ENCODE peak calls at places on chromosomes 11 and 22, in six cellular contexts. K is NCI-H1092 treated with DMSO at 0.1 percent for 48 hours, T is NCI-H2107, J is AG08395, U is mesenchymal stem cell, Y is endothelial cell. D is an unnamed sample.

GRCh38 chr11:67470337-67471002 is 1.4 kb upstream of the TMEM134 start:
- DNase-seq in J (no peak), K (no peak), T (no peak), U (no peak), Y (no peak), D (no peak)

GRCh38 chr22:19168088-19168890 is 10.2 kb downstream of the SLC25A1 start:
- DNase-seq in Y (no peak), U (no peak), T (no peak), K (no peak), J (no peak), D (no peak)

GRCh38 chr11:13917269-13917668 is 45.3 kb upstream of the SPON1 start:
- DNase-seq in K (no peak), J (no peak), U (no peak), T (no peak), Y (no peak), D (no peak)

GRCh38 chr11:20873054-20873453 is 203.7 kb downstream of the NELL1 start:
- DNase-seq in U (no peak), J (no peak), T (peak), Y (peak), K (peak), D (peak)

GRCh38 chr11:66643745-66644437 is 5.4 kb downstream of the RBM4 start:
- DNase-seq in K (no peak), U (no peak), Y (no peak), T (no peak), J (no peak), D (no peak)

GRCh38 chr11:94728541-94728940 is 39.6 kb upstream of the AMOTL1 start:
- DNase-seq in T (no peak), J (peak), U (no peak), K (no peak), Y (no peak), D (no peak)

GRCh38 chr11:65434057-65434666 is 11.6 kb downstream of the NEAT1 start:
- DNase-seq in T (no peak), J (no peak), U (peak), K (no peak), Y (no peak), D (peak)

GRCh38 chr11:132056689-132057088 is 686.3 kb downstream of the NTM start:
- DNase-seq in U (peak), K (no peak), J (peak), T (no peak), Y (no peak), D (no peak)

GRCh38 chr22:21009638-21010425 is 5.1 kb upstream of the P2RX6 start:
- DNase-seq in J (peak), T (no peak), U (peak), Y (peak), K (no peak), D (no peak)

GRCh38 chr22:35064664-35065063 is 1.3 kb upstream of the ISX start:
- DNase-seq in K (no peak), J (no peak), T (no peak), Y (no peak), U (no peak), D (no peak)

GRCh38 chr11:121066623-121067022 is 34.4 kb upstream of the TECTA start:
- DNase-seq in U (no peak), Y (no peak), K (peak), J (no peak), T (no peak), D (no peak)

GRCh38 chr11:74980627-74981026 is 8.1 kb upstream of the NEU3 start:
- DNase-seq in Y (no peak), K (no peak), J (no peak), U (no peak), T (no peak), D (no peak)

GRCh38 chr11:11072067-11072466 is 214.2 kb upstream of the ZBED5 start:
- DNase-seq in T (no peak), K (no peak), U (no peak), Y (no peak), J (no peak), D (no peak)

GRCh38 chr11:1340111-1340510 is 30.7 kb upstream of the TOLLIP start:
- DNase-seq in Y (no peak), J (no peak), K (no peak), U (no peak), T (no peak), D (no peak)

GRCh38 chr11:117443269-117444186 is 115.9 kb downstream of the CEP164 start:
- DNase-seq in J (peak), U (peak), K (peak), T (peak), Y (peak), D (peak)

GRCh38 chr22:21942939-21943338 is 9.7 kb downstream of the PPM1F start:
- DNase-seq in J (no peak), T (no peak), K (no peak), Y (no peak), U (no peak), D (peak)

GRCh38 chr11:94332814-94333213 is 28.4 kb downstream of the IZUMO1R start:
- DNase-seq in Y (no peak), U (no peak), T (no peak), J (no peak), K (no peak), D (no peak)

GRCh38 chr11:67563354-67564114 is 20.1 kb upstream of the GSTP1 start:
- DNase-seq in T (no peak), Y (no peak), J (peak), K (no peak), U (peak), D (peak)

GRCh38 chr11:61091373-61092279 is 10.7 kb upstream of the CD5 start:
- DNase-seq in T (no peak), J (peak), Y (no peak), K (no peak), U (peak), D (no peak)

GRCh38 chr11:129803533-129803932 is 12.1 kb upstream of the TMEM45B start:
- DNase-seq in Y (no peak), U (no peak), J (no peak), T (no peak), K (no peak), D (no peak)

GRCh38 chr11:12482839-12483238 is 105.5 kb downstream of the PARVA start:
- DNase-seq in K (no peak), J (no peak), U (no peak), Y (no peak), T (no peak), D (peak)

GRCh38 chr11:36056160-36056751 is 112.4 kb downstream of the LDLRAD3 start:
- DNase-seq in K (no peak), J (peak), U (no peak), T (no peak), Y (peak), D (no peak)

GRCh38 chr11:9493492-9493891 is 32.7 kb downstream of the ZNF143 start:
- DNase-seq in T (no peak), U (no peak), Y (no peak), J (no peak), K (no peak), D (no peak)

GRCh38 chr22:45475063-45475747 is 27.5 kb upstream of the FBLN1 start:
- DNase-seq in T (no peak), J (no peak), Y (no peak), U (no peak), K (no peak), D (no peak)

GRCh38 chr11:94493146-94493442 is 550 bp downstream of the MRE11 start:
- DNase-seq in J (no peak), T (no peak), Y (no peak), K (no peak), U (no peak), D (peak)

GRCh38 chr11:57599381-57599780 is 1.9 kb downstream of the SERPING1 start:
- DNase-seq in K (no peak), Y (no peak), U (peak), T (no peak), J (no peak), D (no peak)

GRCh38 chr22:38947321-38948112 is 9.9 kb upstream of the APOBEC3A start:
- DNase-seq in K (no peak), Y (no peak), T (no peak), U (no peak), J (no peak), D (no peak)

GRCh38 chr11:33178443-33179154 is 17.3 kb upstream of the CSTF3 start:
- DNase-seq in Y (no peak), U (peak), K (no peak), T (no peak), J (no peak), D (no peak)

GRCh38 chr11:117875397-117876048 is 935 bp downstream of the FXYD6 start:
- DNase-seq in U (peak), J (no peak), K (peak), Y (no peak), T (peak), D (peak)

GRCh38 chr11:45606514-45607024 is 58.9 kb downstream of the CHST1 start:
- DNase-seq in J (no peak), U (no peak), Y (peak), K (peak), T (no peak), D (peak)

GRCh38 chr22:50613291-50613981 is 12.8 kb downstream of the MAPK8IP2 start:
- DNase-seq in J (no peak), T (no peak), U (no peak), K (no peak), Y (no peak), D (peak)

D was measured in G401.